ENCODE peak calls at places on chromosome 3, in four cellular contexts. One of them, this sample, is unnamed.

GRCh38 chr3:186596568-186597287 is 16.1 kb upstream of the AHSG start:
- DNase-seq in K562: no peak
- DNase-seq in H1: no peak
- DNase-seq in HepG2: no peak
- DNase-seq in this sample: no peak

GRCh38 chr3:106034313-106034712 is 165.5 kb upstream of the CBLB start:
- DNase-seq in K562: no peak
- DNase-seq in H1: no peak
- DNase-seq in HepG2: no peak
- DNase-seq in this sample: no peak

GRCh38 chr3:42270561-42270960 is 4.6 kb upstream of the CCK start:
- DNase-seq in K562: no peak
- DNase-seq in H1: no peak
- DNase-seq in HepG2: no peak
- DNase-seq in this sample: no peak

GRCh38 chr3:11155341-11156025 is 1.2 kb downstream of the HRH1 start:
- DNase-seq in K562: peak
- DNase-seq in H1: peak
- DNase-seq in HepG2: peak
- DNase-seq in this sample: peak

GRCh38 chr3:186057594-186057993 is 51.3 kb downstream of the ETV5 start:
- DNase-seq in K562: no peak
- DNase-seq in H1: no peak
- DNase-seq in HepG2: no peak
- DNase-seq in this sample: no peak

GRCh38 chr3:74599564-74599963 is 14.9 kb downstream of the CNTN3 start:
- DNase-seq in K562: no peak
- DNase-seq in H1: no peak
- DNase-seq in HepG2: no peak
- DNase-seq in this sample: no peak

GRCh38 chr3:36911990-36912804 is 32.7 kb downstream of the TRANK1 start:
- DNase-seq in K562: no peak
- DNase-seq in H1: no peak
- DNase-seq in HepG2: peak
- DNase-seq in this sample: no peak

GRCh38 chr3:166606988-166607387 is 769.8 kb upstream of the BCHE start:
- DNase-seq in K562: no peak
- DNase-seq in H1: no peak
- DNase-seq in HepG2: no peak
- DNase-seq in this sample: no peak

GRCh38 chr3:106552401-106553043 is 683.7 kb upstream of the CBLB start:
- DNase-seq in K562: no peak
- DNase-seq in H1: no peak
- DNase-seq in HepG2: no peak
- DNase-seq in this sample: no peak

GRCh38 chr3:30760737-30761136 is 133.7 kb downstream of the GADL1 start:
- DNase-seq in K562: no peak
- DNase-seq in H1: no peak
- DNase-seq in HepG2: no peak
- DNase-seq in this sample: no peak

DNA sequence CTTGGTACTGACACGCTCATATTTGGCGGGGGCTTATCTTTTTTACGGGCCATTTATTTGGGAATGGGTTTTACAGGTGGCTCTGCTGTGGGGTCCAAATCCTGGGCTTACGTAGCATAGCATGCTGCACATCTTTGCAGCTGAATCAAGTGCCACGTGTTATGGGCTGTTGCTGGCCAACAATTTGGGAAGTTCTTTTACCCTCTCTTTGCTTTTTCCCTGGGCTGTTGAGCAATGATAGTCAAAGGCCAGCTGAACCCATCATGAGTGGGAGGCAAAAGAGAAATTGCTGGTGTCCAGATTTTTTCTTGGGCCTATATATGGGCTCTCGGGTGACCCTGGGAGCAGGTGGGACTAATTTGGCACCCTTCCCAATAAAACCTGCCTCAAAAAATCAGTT is 209.3 kb upstream of the SATB1 start:
- DNase-seq in K562: no peak
- DNase-seq in H1: no peak
- DNase-seq in HepG2: no peak
- DNase-seq in this sample: no peak
- H3K27ac ChIP-seq in K562: no peak
- H3K27ac ChIP-seq in H1: no peak
- H3K27ac ChIP-seq in HepG2: no peak
- H3K27ac ChIP-seq in this sample: no peak

DNA sequence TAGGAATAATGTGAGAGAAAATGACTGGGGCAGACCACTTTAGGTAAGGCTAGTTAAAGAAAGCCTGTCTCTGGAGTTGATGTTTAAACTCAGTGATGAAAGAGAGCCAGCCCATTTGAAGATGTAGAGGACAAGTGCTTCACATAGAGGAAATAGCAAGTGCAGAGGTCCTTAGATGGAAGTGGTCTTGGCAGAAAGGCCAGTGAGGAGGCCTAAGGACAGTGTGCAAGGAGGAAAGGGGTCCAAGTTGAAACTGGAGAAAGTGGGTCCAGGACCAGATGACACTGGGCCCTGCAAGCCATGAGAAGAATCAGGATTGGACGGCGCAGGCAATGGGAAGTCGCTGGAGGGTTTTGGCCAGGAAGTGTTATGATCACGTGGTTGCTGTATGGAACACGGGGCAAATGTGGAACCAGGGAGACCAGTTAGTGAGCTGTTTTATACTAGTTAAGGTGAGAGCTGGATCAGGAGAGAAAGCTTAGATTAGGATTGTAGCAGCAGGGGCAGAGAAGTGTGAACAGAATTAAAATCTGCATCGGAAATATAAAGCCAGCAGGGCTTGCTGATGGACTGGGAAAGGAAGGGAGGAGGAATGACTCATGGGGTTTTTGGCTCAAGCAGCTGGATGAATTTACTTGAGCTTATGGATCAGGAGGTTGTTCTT is 48.0 kb upstream of the SCAANT1 start:
- DNase-seq in K562: peak
- DNase-seq in H1: no peak
- DNase-seq in HepG2: no peak
- DNase-seq in this sample: peak
- H3K4me2 ChIP-seq in K562: peak
- H3K4me2 ChIP-seq in H1: no peak
- H3K4me2 ChIP-seq in HepG2: no peak
- H3K4me2 ChIP-seq in this sample: peak

DNA sequence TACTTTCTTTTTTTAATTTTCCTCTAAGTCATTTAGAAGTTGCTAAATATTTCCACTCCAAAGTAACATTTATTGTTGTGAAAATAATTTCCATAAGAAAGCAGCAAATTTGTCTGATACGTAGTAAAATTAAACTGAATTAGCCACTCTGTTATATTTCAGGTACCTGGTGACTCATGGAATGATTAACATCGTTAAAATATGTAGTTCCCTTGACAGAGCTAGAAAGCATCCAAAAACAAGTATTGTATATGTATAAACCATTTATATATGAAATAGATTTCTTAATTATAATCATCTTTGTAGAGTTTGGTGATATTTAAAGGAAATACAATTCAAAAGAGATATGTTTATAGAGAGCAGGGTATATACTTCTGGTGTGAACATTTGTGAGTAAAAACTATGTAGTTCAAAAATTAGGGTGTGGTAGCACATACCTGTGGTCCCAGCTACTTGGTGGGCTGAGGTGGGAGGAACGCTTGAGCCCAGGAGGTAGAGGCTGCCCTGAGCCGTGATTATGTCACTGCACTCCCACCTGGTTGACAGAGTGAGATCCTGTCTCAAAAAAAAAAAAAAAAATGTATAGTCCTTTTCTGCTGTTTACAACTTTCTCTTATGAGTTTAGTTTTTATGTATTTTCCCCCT is 36.6 kb downstream of the ATP11B start:
- DNase-seq in K562: no peak
- DNase-seq in H1: no peak
- DNase-seq in HepG2: no peak
- DNase-seq in this sample: peak
- TF ChIP-seq FOSL1 in K562: no peak
- TF ChIP-seq FOSL1 in H1: no peak
- TF ChIP-seq FOSL1 in HepG2: no peak
- TF ChIP-seq FOSL1 in this sample: peak

GRCh38 chr3:179599531-179599930 is 4.9 kb downstream of the MRPL47 start:
- DNase-seq in K562: no peak
- DNase-seq in H1: no peak
- DNase-seq in HepG2: no peak
- DNase-seq in this sample: no peak

GRCh38 chr3:179608931-179609720 is 4.5 kb downstream of the NDUFB5 start:
- DNase-seq in K562: no peak
- DNase-seq in H1: no peak
- DNase-seq in HepG2: no peak
- DNase-seq in this sample: no peak

GRCh38 chr3:179603831-179604230 is 607 bp downstream of the MRPL47 start:
- DNase-seq in K562: no peak
- DNase-seq in H1: no peak
- DNase-seq in HepG2: no peak
- DNase-seq in this sample: no peak

GRCh38 chr3:179606534-179607085 is 2.0 kb downstream of the NDUFB5 start:
- DNase-seq in K562: no peak
- DNase-seq in H1: no peak
- DNase-seq in HepG2: no peak
- DNase-seq in this sample: no peak

DNA sequence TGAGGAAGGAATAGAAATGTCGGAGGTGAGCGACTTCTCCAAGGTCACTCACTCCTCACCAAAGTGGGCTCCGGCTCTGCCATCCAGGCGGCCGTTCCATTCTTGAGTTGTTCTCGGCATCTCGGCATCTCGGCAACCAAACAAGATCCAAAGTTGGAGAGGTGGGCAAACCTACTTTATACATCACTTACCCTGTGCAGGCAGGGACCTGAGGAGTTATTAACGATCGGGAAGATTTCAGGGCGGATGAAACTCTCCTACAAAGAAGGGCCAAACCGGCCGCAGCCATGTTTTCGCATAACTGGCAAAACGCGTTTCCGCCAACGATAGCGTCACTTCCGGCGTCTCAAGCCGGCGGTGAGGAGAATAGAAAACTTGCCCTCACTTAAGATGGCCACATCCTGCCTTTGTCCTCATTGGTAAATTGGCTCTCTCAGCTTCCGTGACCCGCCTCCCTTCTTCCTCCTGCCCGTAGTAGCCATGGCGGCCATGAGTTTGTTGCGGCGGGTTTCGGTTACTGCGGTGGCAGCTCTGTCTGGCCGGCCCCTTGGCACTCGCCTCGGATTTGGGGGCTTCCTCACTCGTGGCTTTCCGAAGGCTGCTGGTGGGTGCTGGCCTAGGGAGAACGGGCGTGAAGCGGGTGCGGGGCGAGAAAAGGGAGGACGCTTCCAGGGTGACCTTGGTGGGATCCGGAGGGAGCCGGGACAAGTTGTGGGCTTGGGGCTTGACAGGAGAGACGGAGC is at the start of the genes MRPL47 and NDUFB5:
- DNase-seq in K562: peak
- DNase-seq in H1: peak
- DNase-seq in HepG2: peak
- DNase-seq in this sample: peak
- H3K27ac ChIP-seq in K562: peak
- H3K27ac ChIP-seq in H1: peak
- H3K27ac ChIP-seq in HepG2: peak
- H3K27ac ChIP-seq in this sample: peak

DNA sequence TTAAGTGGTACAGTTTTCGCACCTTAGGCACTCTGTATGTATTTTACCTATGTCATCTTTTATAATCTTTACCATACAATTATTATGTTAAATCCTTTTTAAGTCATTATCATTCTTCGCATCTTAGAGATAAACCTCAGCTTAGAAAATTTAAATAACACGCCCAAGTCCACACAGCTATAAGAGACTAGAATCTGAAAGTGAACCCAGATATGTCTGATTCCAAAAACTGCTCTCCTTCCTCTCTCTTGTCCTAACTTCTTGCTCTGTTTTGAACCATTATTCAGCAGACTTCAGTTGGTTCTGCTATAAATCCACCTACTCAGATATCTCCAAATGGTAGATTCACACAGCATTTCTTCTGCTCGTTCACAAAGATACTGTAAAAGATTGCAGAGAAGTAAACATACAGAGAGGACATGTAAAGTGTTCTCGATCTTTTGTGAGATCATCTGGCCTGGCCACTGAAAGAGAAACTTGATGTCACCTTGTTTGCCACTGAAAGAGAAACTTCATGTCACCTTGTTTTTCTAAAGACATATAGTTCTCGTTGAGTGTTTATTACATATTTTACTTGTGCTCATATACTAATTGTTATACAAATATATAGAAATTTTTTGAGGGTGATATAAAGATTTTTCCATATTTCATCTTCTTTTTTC is 533.2 kb downstream of the GRM7 start:
- DNase-seq in K562: no peak
- DNase-seq in H1: no peak
- DNase-seq in HepG2: no peak
- DNase-seq in this sample: no peak
- H3K4me2 ChIP-seq in K562: no peak
- H3K4me2 ChIP-seq in H1: no peak
- H3K4me2 ChIP-seq in HepG2: no peak
- H3K4me2 ChIP-seq in this sample: no peak

DNA sequence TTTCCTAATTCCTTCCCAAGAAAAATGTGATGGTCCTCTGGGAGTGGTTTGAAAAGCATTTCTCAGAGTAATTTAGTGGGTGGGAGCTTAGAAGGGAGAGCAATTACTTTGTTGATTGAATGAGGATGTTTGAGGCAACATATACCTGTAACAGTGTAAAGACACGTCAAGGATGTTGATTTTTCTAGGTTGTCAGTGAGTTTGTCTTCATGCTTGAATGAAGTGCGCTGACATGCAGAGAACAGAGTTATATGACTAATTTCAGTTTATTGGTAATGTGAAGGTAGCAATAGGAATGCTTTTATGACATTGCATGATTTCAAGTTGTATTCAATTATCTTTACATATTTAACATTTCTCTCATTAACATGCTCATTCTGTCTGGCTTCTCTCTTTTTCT is 286.9 kb downstream of the NFKBIZ start:
- DNase-seq in K562: no peak
- DNase-seq in H1: no peak
- DNase-seq in HepG2: no peak
- DNase-seq in this sample: no peak
- TF ChIP-seq FOSL1 in K562: no peak
- TF ChIP-seq FOSL1 in H1: no peak
- TF ChIP-seq FOSL1 in HepG2: no peak
- TF ChIP-seq FOSL1 in this sample: no peak

GRCh38 chr3:38038447-38038911 is 529 bp upstream of the DLEC1 start:
- DNase-seq in K562: no peak
- DNase-seq in H1: no peak
- DNase-seq in HepG2: no peak
- DNase-seq in this sample: no peak
- H3K27ac ChIP-seq in K562: no peak
- H3K27ac ChIP-seq in H1: no peak
- H3K27ac ChIP-seq in HepG2: no peak
- H3K27ac ChIP-seq in this sample: no peak